ENCODE peak calls at places on chromosome 13, in five cellular contexts. P is mesothelial cell of epicardium, T is astrocyte of the spinal cord, Z is endothelial cell, N is fibroblast of pulmonary artery. Y is an unnamed sample.

GRCh38 chr13:91347996-91348905 is 764 bp downstream of the MIR17HG start:
- DNase-seq in P (peak), N (peak), Z (peak), T (no peak), Y (peak)

GRCh38 chr13:68232351-68233130 is 1002.4 kb upstream of the PCDH9 start:
- DNase-seq in N (no peak), P (no peak), T (peak), Z (no peak), Y (no peak)

GRCh38 chr13:106599875-106600797 is 32.2 kb upstream of the ARGLU1 start:
- DNase-seq in T (peak), Z (no peak), P (no peak), N (peak), Y (no peak)

GRCh38 chr13:73722120-73722519 is 412.1 kb downstream of the KLF12 start:
- DNase-seq in N (peak), P (no peak), Z (no peak), T (peak), Y (no peak)

GRCh38 chr13:67278230-67278629 is 48.1 kb upstream of the PCDH9 start:
- DNase-seq in T (peak), P (no peak), N (peak), Z (no peak), Y (no peak)

GRCh38 chr13:37870895-37871550 is 1.5 kb upstream of the TRPC4 start:
- DNase-seq in Z (no peak), N (peak), P (no peak), T (peak), Y (no peak)

GRCh38 chr13:107809125-107809524 is 406.2 kb downstream of the LIG4 start:
- DNase-seq in T (no peak), Z (no peak), N (peak), P (no peak), Y (no peak)

GRCh38 chr13:97222934-97223710 is 989 bp downstream of the MBNL2 start:
- DNase-seq in Z (no peak), P (no peak), N (no peak), T (no peak), Y (no peak)

GRCh38 chr13:101332583-101332982 is 83.7 kb downstream of the NALCN start:
- DNase-seq in N (no peak), P (no peak), T (no peak), Z (no peak), Y (no peak)

GRCh38 chr13:39038569-39038898 is 278 bp downstream of the NHLRC3 start:
- DNase-seq in N (no peak), P (no peak), Z (no peak), T (no peak), Y (no peak)

GRCh38 chr13:84491952-84492351 is 609.7 kb upstream of the SLITRK1 start:
- DNase-seq in Z (no peak), T (no peak), N (no peak), P (no peak), Y (no peak)

GRCh38 chr13:74132768-74133656 is 1.2 kb downstream of the KLF12 start:
- DNase-seq in N (peak), T (peak), Z (peak), P (no peak), Y (peak)

GRCh38 chr13:78997902-78998654 is 339.1 kb upstream of the OBI1 start:
- DNase-seq in P (no peak), Z (no peak), N (no peak), T (no peak), Y (no peak)

GRCh38 chr13:36417328-36417727 is 15.0 kb upstream of the CCNA1 start:
- DNase-seq in P (no peak), N (no peak), Z (no peak), T (no peak), Y (no peak)

GRCh38 chr13:92164822-92165221 is 766.4 kb downstream of the GPC5 start:
- DNase-seq in P (no peak), N (no peak), T (no peak), Z (no peak), Y (no peak)

GRCh38 chr13:55439450-55439849 is 1701.3 kb upstream of the PRR20A start:
- DNase-seq in Z (no peak), P (no peak), N (no peak), T (no peak), Y (no peak)

GRCh38 chr13:46168818-46169217 is 13.2 kb downstream of the LCP1 start:
- DNase-seq in P (no peak), Z (no peak), N (no peak), T (no peak), Y (no peak)

GRCh38 chr13:79533781-79534400 is 52.9 kb downstream of the NDFIP2 start:
- DNase-seq in N (peak), Z (no peak), P (no peak), T (no peak), Y (no peak)

GRCh38 chr13:85970727-85971126 is 171.5 kb upstream of the SLITRK6 start:
- DNase-seq in T (peak), Z (no peak), N (peak), P (no peak), Y (no peak)

GRCh38 chr13:97512732-97513131 is 78.8 kb downstream of the RAP2A start:
- DNase-seq in Z (no peak), N (no peak), P (no peak), T (no peak), Y (no peak)

GRCh38 chr13:51643882-51644281 is 59.6 kb downstream of the WDFY2 start:
- DNase-seq in P (no peak), T (peak), Z (no peak), N (peak), Y (no peak)

GRCh38 chr13:54593504-54593903 is 1564.9 kb downstream of the OLFM4 start:
- DNase-seq in T (no peak), Z (no peak), N (no peak), P (no peak), Y (no peak)

GRCh38 chr13:102138635-102139225 is 263.1 kb downstream of the FGF14 start:
- DNase-seq in P (no peak), Z (no peak), N (no peak), T (no peak), Y (no peak)

GRCh38 chr13:32849369-32849768 is 166.9 kb upstream of the KL start:
- DNase-seq in T (no peak), P (no peak), Z (no peak), N (no peak), Y (no peak)

GRCh38 chr13:74974234-74974879 is 507.6 kb downstream of the TBC1D4 start:
- DNase-seq in Z (no peak), N (no peak), T (no peak), P (no peak), Y (no peak)

GRCh38 chr13:78993792-78994191 is 334.8 kb upstream of the OBI1 start:
- DNase-seq in N (no peak), P (no peak), T (no peak), Z (no peak), Y (no peak)

GRCh38 chr13:47826481-47826880 is 174.6 kb downstream of the SUCLA2 start:
- DNase-seq in Z (no peak), N (peak), P (no peak), T (no peak), Y (no peak)

GRCh38 chr13:113840541-113841354 is 23.1 kb downstream of the GAS6 start:
- DNase-seq in Z (no peak), N (no peak), T (no peak), P (no peak), Y (no peak)

GRCh38 chr13:69751259-69751658 is 356.4 kb upstream of the ATXN8OS start:
- DNase-seq in T (no peak), N (no peak), P (no peak), Z (no peak), Y (no peak)

GRCh38 chr13:21557995-21558394 is 46.0 kb downstream of the MICU2 start:
- DNase-seq in N (peak), P (no peak), Z (peak), T (no peak), Y (no peak)

GRCh38 chr13:74820809-74821208 is 661.2 kb downstream of the TBC1D4 start:
- DNase-seq in P (no peak), Z (no peak), T (no peak), N (no peak), Y (no peak)

GRCh38 chr13:94956407-94957110 is 244.2 kb upstream of the SOX21 start:
- DNase-seq in P (no peak), N (no peak), T (no peak), Z (no peak), Y (no peak)

GRCh38 chr13:113245858-113246791 is 36.7 kb downstream of the CUL4A start:
- DNase-seq in P (no peak), Z (peak), N (peak), T (no peak), Y (no peak)

GRCh38 chr13:26707122-26708006 is 53.2 kb downstream of the GPR12 start:
- DNase-seq in P (no peak), Z (peak), T (peak), N (peak), Y (no peak)

GRCh38 chr13:39266426-39266825 is 228.2 kb downstream of the NHLRC3 start:
- DNase-seq in N (no peak), P (no peak), Z (no peak), T (no peak), Y (no peak)

GRCh38 chr13:90713436-90714133 is 633.9 kb upstream of the MIR17HG start:
- DNase-seq in N (no peak), P (no peak), T (no peak), Z (no peak), Y (no peak)

GRCh38 chr13:73000027-73000674 is 58.7 kb upstream of the KLF5 start:
- DNase-seq in P (no peak), N (peak), Z (no peak), T (peak), Y (no peak)

GRCh38 chr13:34143637-34144036 is 325.7 kb downstream of the RFC3 start:
- DNase-seq in P (no peak), N (no peak), Z (no peak), T (no peak), Y (no peak)

GRCh38 chr13:111342716-111343115 is 22.3 kb downstream of the TEX29 start:
- DNase-seq in T (no peak), N (no peak), Z (no peak), P (no peak), Y (no peak)

GRCh38 chr13:111343186-111343805 is 22.9 kb downstream of the TEX29 start:
- DNase-seq in P (no peak), N (no peak), T (no peak), Z (no peak), Y (no peak)

GRCh38 chr13:111345682-111346081 is 25.2 kb downstream of the TEX29 start:
- DNase-seq in N (no peak), P (no peak), T (no peak), Z (no peak), Y (no peak)

GRCh38 chr13:111346281-111346680 is 25.8 kb downstream of the TEX29 start:
- DNase-seq in Z (no peak), T (no peak), P (no peak), N (no peak), Y (no peak)

DNA sequence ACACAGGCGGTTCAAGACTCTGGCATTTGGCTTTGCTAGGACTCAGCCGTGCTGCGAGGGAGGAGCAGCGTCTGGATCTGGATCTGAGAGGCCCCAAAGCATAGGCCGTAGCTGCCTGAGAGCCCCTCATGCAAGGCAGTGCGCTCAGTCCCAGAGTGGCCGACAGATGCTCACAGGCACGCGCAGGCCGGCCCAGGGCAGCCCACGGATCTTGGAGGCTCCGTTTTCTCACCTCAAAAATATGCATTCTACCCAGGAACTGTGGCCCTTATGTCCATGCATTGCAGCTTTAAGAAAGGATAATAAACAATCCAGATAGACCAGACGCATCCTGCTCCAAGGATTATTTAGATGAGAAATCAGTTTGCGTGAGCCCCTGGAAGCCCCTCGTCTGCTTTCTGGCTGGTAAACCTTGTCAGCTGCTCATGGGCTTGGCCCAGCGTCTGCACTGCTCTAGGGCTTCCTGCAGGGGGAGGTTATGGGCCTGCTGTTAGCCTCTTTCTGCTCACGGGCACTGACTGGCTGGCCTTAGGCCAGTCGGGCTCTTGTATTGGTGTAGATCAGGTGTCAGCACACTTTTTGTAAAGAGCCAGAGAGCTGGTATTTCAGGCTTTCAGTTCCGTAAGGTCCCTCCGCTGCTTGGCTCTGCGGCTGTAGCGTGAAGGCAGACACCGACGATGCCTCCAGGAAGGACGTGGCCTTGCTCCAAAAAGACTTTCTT is 24.2 kb downstream of the TEX29 start:
- DNase-seq in T (peak), P (no peak), N (peak), Z (peak), Y (no peak)
- TF ChIP-seq CTCF in T (peak), P (peak), N (peak), Z (peak), Y (no peak)

GRCh38 chr13:53382008-53382407 is 353.4 kb downstream of the OLFM4 start:
- DNase-seq in P (no peak), T (no peak), N (no peak), Z (no peak), Y (no peak)
- TF ChIP-seq CTCF in P (no peak), T (no peak), N (no peak), Z (no peak), Y (no peak)

GRCh38 chr13:44051405-44051804 is 171.7 kb downstream of the LACC1 start:
- DNase-seq in Z (no peak), N (no peak), P (no peak), T (no peak), Y (no peak)

GRCh38 chr13:44046428-44046827 is 166.7 kb downstream of the LACC1 start:
- DNase-seq in T (no peak), P (no peak), N (no peak), Z (no peak), Y (no peak)

GRCh38 chr13:44050450-44051063 is 170.9 kb downstream of the LACC1 start:
- DNase-seq in Z (no peak), P (no peak), N (peak), T (peak), Y (no peak)

GRCh38 chr13:44049546-44049945 is 169.8 kb downstream of the LACC1 start:
- DNase-seq in P (no peak), Z (no peak), T (no peak), N (no peak), Y (no peak)

GRCh38 chr13:44048326-44048725 is 168.6 kb downstream of the LACC1 start:
- DNase-seq in P (no peak), T (no peak), Z (no peak), N (peak), Y (no peak)
- TF ChIP-seq CTCF in P (no peak), T (no peak), Z (no peak), N (peak), Y (no peak)

DNA sequence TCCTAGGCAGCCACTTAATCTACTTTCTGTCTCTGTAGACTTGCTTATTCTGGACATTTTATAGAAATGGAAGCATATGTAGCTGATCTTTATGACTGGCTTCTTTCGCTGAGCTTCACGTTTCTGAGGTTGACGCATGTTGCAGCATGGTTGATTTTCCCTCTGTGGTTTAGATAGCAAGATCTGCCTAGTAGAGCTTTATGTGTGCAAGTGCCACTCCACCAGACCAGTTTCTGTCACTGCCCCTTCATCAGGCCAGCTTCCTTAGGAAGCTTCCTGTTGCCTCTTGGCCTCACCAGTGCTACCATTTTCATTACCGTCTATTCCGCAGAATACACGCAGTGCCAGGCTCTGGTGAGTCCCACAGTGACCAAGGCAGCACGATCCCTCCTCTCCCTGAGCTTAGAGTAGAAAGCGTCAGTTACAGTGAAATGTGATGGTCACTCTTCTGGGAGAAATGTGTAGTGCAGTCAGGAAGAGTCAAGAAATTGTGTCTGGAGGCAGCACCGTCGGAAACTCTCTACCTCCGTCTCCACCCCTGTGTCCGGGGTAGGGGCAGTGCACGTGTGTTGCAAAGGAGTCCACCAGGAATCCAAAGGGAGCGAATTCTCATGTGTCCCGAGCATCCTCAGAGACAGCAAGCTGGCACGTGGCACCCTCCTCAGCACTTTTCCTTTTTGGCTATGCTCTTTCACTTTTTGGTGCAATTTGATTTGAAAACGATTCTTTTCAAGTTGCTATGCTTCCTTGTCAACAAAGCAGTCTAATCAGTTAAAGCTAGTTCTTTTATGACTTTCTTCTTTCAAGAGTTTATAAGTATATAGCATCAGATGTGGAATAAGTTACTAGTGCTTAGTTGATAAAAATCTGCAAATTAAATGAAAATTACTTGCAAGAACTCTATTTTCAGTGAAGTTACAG is 45.4 kb upstream of the GPR183 start:
- DNase-seq in T (no peak), Z (no peak), N (no peak), P (no peak), Y (no peak)
- TF ChIP-seq CTCF in T (no peak), Z (no peak), N (no peak), P (no peak), Y (no peak)

GRCh38 chr13:30934381-30934780 is 1.9 kb downstream of the TEX26 start:
- DNase-seq in N (no peak), P (no peak), T (no peak), Z (no peak), Y (no peak)
- TF ChIP-seq CTCF in N (peak), P (no peak), T (peak), Z (no peak), Y (no peak)

GRCh38 chr13:41053384-41053826 is 7.9 kb upstream of the WBP4 start:
- DNase-seq in Z (no peak), N (peak), T (no peak), P (no peak), Y (no peak)

GRCh38 chr13:41054212-41054877 is 7.0 kb upstream of the WBP4 start:
- DNase-seq in N (peak), T (peak), P (no peak), Z (peak), Y (no peak)

GRCh38 chr13:41052441-41052840 is 8.9 kb upstream of the WBP4 start:
- DNase-seq in Z (no peak), P (no peak), N (no peak), T (no peak), Y (no peak)

GRCh38 chr13:41050041-41050440 is 11.3 kb upstream of the WBP4 start:
- DNase-seq in N (peak), P (no peak), Z (no peak), T (no peak), Y (no peak)

GRCh38 chr13:41049480-41049879 is 11.8 kb upstream of the WBP4 start:
- DNase-seq in N (peak), P (no peak), T (no peak), Z (no peak), Y (no peak)
- TF ChIP-seq CTCF in N (no peak), P (no peak), T (no peak), Z (no peak), Y (no peak)

GRCh38 chr13:82747331-82747730 is 1134.9 kb downstream of the SLITRK1 start:
- DNase-seq in P (no peak), T (no peak), N (no peak), Z (no peak), Y (no peak)
- TF ChIP-seq CTCF in P (no peak), T (no peak), N (no peak), Z (no peak), Y (no peak)

DNA sequence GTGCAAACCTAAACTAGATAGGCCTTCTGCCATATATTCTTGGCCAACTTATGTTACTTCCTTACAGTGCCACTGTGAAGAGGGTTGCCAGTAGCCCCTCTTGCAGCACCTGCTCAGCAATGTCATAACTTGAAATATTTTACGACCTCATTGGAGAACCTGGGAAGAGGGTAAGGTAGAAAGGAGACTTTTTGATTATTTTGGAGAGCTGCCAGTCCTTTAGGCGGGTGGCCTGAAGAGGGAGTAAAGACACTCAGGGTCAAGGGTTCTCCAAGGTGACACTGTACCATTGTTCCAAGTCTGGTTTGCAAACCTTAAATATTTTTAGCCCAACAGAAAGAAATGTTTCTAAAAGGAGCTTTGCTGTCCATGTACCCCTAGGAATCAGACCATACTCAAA is 118.3 kb downstream of the FLT1 start:
- DNase-seq in N (no peak), T (no peak), Z (no peak), P (no peak), Y (no peak)
- TF ChIP-seq CTCF in N (no peak), T (no peak), Z (no peak), P (no peak), Y (no peak)